ENCODE peak calls at places on chromosome 17, in seven cellular contexts. P is islet precursor cell; E is amniotic epithelial cell; V is pancreas; H is stimulated activated naive CD8-positive, alpha-beta T cell treated with anti-CD3 and anti-CD28 coated beads, Interleukin-15, amount 100 ng/mL, for 72 hours; R is H9; O is stimulated activated CD4-positive, alpha-beta T cell treated with anti-CD3 and anti-CD28 coated beads, TNF-alpha, amount 100 ng/mL, for 24 hours. T is an unnamed sample.
A peak's percentile ranks its signal among the peaks of the same experiment; 100 is the strongest.

GRCh38 chr17:41621916-41622315 is 2.5 kb downstream of the KRT17 start:
- DNase-seq in H (no peak), V (no peak), R (no peak), P (no peak), O (no peak), E (no peak), T (no peak)

GRCh38 chr17:16449121-16449570 is 33.8 kb downstream of the TRPV2 start:
- DNase-seq in P (no peak), H (no peak), E (peak; percentile 86), V (no peak), R (no peak), O (no peak), T (no peak)

GRCh38 chr17:72702136-72702735 is 390.3 kb downstream of the SLC39A11 start:
- DNase-seq in V (no peak), P (no peak), H (no peak), E (peak; percentile 43), O (no peak), R (no peak), T (peak; percentile 71)

GRCh38 chr17:5434984-5435383 is 4.0 kb downstream of the C1QBP start:
- DNase-seq in E (no peak), O (no peak), P (no peak), R (no peak), V (no peak), H (no peak), T (no peak)

GRCh38 chr17:11511696-11512095 is 86.6 kb upstream of the DNAH9 start:
- DNase-seq in H (no peak), O (no peak), V (peak; percentile 82), R (no peak), P (peak; percentile 54), E (no peak), T (no peak)

GRCh38 chr17:51731941-51732722 is 426.4 kb downstream of the CA10 start:
- DNase-seq in E (no peak), R (no peak), O (no peak), V (no peak), P (no peak), H (no peak), T (no peak)

GRCh38 chr17:51118330-51119195 is 2.1 kb downstream of the SPAG9 start:
- DNase-seq in R (no peak), P (no peak), E (no peak), H (no peak), V (peak; percentile 82), O (no peak), T (no peak)

GRCh38 chr17:49630113-49630900 is 47.6 kb downstream of the SPOP start:
- DNase-seq in H (no peak), E (no peak), O (no peak), R (no peak), V (no peak), P (no peak), T (no peak)

GRCh38 chr17:48294989-48295892 is 134.8 kb downstream of the SKAP1 start:
- DNase-seq in O (no peak), H (no peak), P (no peak), V (no peak), R (no peak), E (peak; percentile 28), T (peak; percentile 60)

GRCh38 chr17:40915199-40915661 is 22.2 kb downstream of the KRT23 start:
- DNase-seq in H (no peak), P (no peak), R (no peak), O (no peak), E (peak; percentile 96), V (no peak), T (peak; percentile 89)

T was measured in fibroblast of pulmonary artery.